ENCODE peak calls at places on chromosomes 13 and 19, in four cellular contexts. L, B, O and Q are unnamed samples.

GRCh38 chr19:8161135-8161646 is 11.8 kb upstream of the FBN3 start:
- DNase-seq in L (no peak), B (no peak), O (no peak), Q (no peak)

GRCh38 chr13:41931337-41931736 is 29.6 kb downstream of the VWA8 start:
- DNase-seq in L (no peak), B (no peak), O (no peak), Q (no peak)

GRCh38 chr19:45400192-45400591 is 4.7 kb downstream of the PPP1R13L start:
- DNase-seq in L (no peak), B (no peak), O (no peak), Q (no peak)

GRCh38 chr19:3604987-3605343 is 1.7 kb downstream of the TBXA2R start:
- DNase-seq in L (no peak), B (no peak), O (no peak), Q (no peak)

GRCh38 chr13:50140742-50141659 is 125.8 kb downstream of the KCNRG start:
- DNase-seq in L (no peak), B (no peak), O (no peak), Q (no peak)

GRCh38 chr19:29614780-29615179 is 8.7 kb downstream of the POP4 start:
- DNase-seq in L (no peak), B (no peak), O (no peak), Q (no peak)

GRCh38 chr19:16571283-16571682 is 932 bp downstream of the SLC35E1 start:
- DNase-seq in L (peak), B (no peak), O (no peak), Q (no peak)

GRCh38 chr13:66407159-66407558 is 823.0 kb downstream of the PCDH9 start:
- DNase-seq in L (no peak), B (peak), O (no peak), Q (no peak)

GRCh38 chr19:2841858-2842574 is 741 bp downstream of the ZNF555 start:
- DNase-seq in L (no peak), B (no peak), O (no peak), Q (no peak)

GRCh38 chr19:18503971-18504885 is 17.6 kb downstream of the ELL start:
- DNase-seq in L (no peak), B (no peak), O (no peak), Q (no peak)

GRCh38 chr13:112795277-112795676 is 105.4 kb downstream of the ATP11A start:
- DNase-seq in L (no peak), B (no peak), O (no peak), Q (no peak)